ENCODE peak calls at places on chromosomes 1 and 21, in seven cellular contexts. W is CD4-positive, CD25-positive, alpha-beta regulatory T cell; G is left ventricle myocardium inferior; P is MG63; Z is body of pancreas; F is stomach; S is heart left ventricle. A is an unnamed sample.
A peak's percentile ranks its signal among the peaks of the same experiment; 100 is the strongest.

GRCh38 chr1:107687846-107688753 is 276.9 kb downstream of the VAV3 start:
- DNase-seq in Z (no peak), F (no peak), G (no peak), S (no peak), W (no peak), P (no peak), A (no peak)

GRCh38 chr1:214727274-214727673 is 124.3 kb downstream of the CENPF start:
- DNase-seq in S (no peak), W (no peak), G (no peak), F (no peak), P (no peak), Z (no peak), A (no peak)

GRCh38 chr21:41555053-41555452 is 47.1 kb upstream of the TMPRSS2 start:
- DNase-seq in P (no peak), W (no peak), G (no peak), S (no peak), Z (no peak), F (no peak), A (no peak)

GRCh38 chr1:222546548-222547259 is 1.2 kb downstream of the HHIPL2 start:
- DNase-seq in F (no peak), G (no peak), S (no peak), W (no peak), P (peak; percentile 95), Z (no peak), A (no peak)

GRCh38 chr1:152026895-152027294 is 9.9 kb downstream of the S100A11 start:
- DNase-seq in Z (no peak), G (no peak), W (no peak), P (no peak), S (no peak), F (no peak), A (no peak)

GRCh38 chr1:163290025-163290610 is 31.6 kb upstream of the NUF2 start:
- DNase-seq in P (no peak), S (no peak), W (no peak), F (no peak), Z (no peak), G (no peak), A (no peak)

GRCh38 chr1:182650678-182651669 is 33.4 kb downstream of the RGS8 start:
- DNase-seq in F (no peak), W (no peak), S (no peak), P (no peak), G (no peak), Z (no peak), A (no peak)

GRCh38 chr1:204524986-204525385 is 8.8 kb downstream of the MDM4 start:
- DNase-seq in F (no peak), W (no peak), G (no peak), S (no peak), P (no peak), Z (no peak), A (no peak)

GRCh38 chr1:206904423-206905142 is 7.3 kb downstream of the IL24 start:
- DNase-seq in S (peak; percentile 21), G (no peak), Z (no peak), W (no peak), F (no peak), P (no peak), A (no peak)

GRCh38 chr1:206903687-206904086 is 6.4 kb downstream of the IL24 start:
- DNase-seq in F (no peak), Z (no peak), S (no peak), W (no peak), G (no peak), P (no peak), A (no peak)

GRCh38 chr1:206908038-206908437 is 10.8 kb downstream of the IL24 start:
- DNase-seq in S (no peak), Z (no peak), F (no peak), G (no peak), P (no peak), W (no peak), A (no peak)

GRCh38 chr1:206907304-206907991 is 10.2 kb downstream of the IL24 start:
- DNase-seq in Z (peak; percentile 50), P (no peak), F (no peak), W (no peak), S (no peak), G (no peak), A (no peak)

GRCh38 chr1:206905295-206906164 is 8.3 kb downstream of the IL24 start:
- DNase-seq in F (no peak), S (no peak), G (no peak), P (peak; percentile 76), W (no peak), Z (no peak), A (no peak)
- H3K9me3 ChIP-seq in F (no peaks in the 10 kb centered on the region), S (no peaks in the 10 kb centered on the region), G (no peaks in the 10 kb centered on the region), P (no peaks in the 10 kb centered on the region), W (no peaks in the 10 kb centered on the region), Z (no peaks in the 10 kb centered on the region), A (no peaks in the 10 kb centered on the region)

GRCh38 chr1:229434005-229434640 is at the start of gene ACTA1:
- DNase-seq in G (peak; percentile 46), F (no peak), Z (no peak), S (peak; percentile 83), W (no peak), P (no peak), A (no peak)
- H3K4me3 ChIP-seq in G (peak within 1 kb of the TSS; percentile 60), F (no peak within 1 kb of the TSS), Z (no peak within 1 kb of the TSS), S (peak within 1 kb of the TSS; percentile 59), W (no peak within 1 kb of the TSS), P (no peak within 1 kb of the TSS), A (no peak within 1 kb of the TSS)

GRCh38 chr1:33494929-33495328 is 22.5 kb downstream of the ZSCAN20 start:
- DNase-seq in W (no peak), G (no peak), Z (no peak), S (no peak), P (no peak), F (no peak), A (no peak)
- H3K9me3 ChIP-seq in W (peaks cover 47% of the 10 kb centered on the region), G (peaks cover 66% of the 10 kb centered on the region), Z (no peaks in the 10 kb centered on the region), S (peaks cover 40% of the 10 kb centered on the region), P (peaks cover 37% of the 10 kb centered on the region), F (peaks cover 86% of the 10 kb centered on the region), A (no peaks in the 10 kb centered on the region)

GRCh38 chr1:156246762-156247459 is 945 bp downstream of the PAQR6 start:
- DNase-seq in W (no peak), G (no peak), S (no peak), Z (peak; percentile 33), P (peak; percentile 56), F (peak; percentile 36), A (no peak)

GRCh38 chr1:156244712-156245111 is 2.7 kb downstream of the BGLAP start:
- DNase-seq in W (no peak), P (no peak), F (no peak), G (no peak), S (no peak), Z (no peak), A (no peak)

GRCh38 chr1:156245451-156246232 is 2.2 kb downstream of the PAQR6 start:
- DNase-seq in F (peak; percentile 42), G (no peak), W (peak; percentile 26), P (no peak), Z (peak; percentile 55), S (no peak), A (peak; percentile 56)

GRCh38 chr1:156247460-156248322 is at the start of gene PAQR6:
- DNase-seq in S (peak; percentile 41), G (peak; percentile 28), P (no peak), Z (peak; percentile 50), F (peak; percentile 58), W (no peak), A (no peak)

DNA sequence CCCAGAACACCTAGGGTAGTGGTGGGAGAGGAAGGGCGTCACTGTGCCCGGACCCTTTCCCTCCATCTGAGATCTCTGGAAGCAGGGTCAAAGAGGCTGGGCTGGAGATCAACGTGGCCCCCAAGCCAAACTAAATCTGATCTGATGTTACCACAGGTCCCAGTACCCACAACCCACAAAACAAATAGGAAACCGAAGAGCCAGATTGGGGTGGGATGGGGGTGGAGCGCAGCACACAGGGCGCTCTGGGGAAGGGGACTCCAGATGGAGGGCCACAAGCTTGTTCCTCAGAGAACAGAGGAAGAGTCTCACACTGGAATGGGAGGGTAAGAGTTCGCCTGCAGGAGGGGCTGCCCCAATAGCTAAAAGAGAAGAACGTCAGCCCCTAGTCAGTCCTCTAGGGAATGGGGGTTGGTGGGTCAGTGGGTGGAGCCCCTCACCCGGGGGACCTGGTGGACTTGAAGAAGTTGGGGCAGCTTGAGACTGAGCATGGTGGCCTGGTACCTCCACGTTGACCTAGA is 1.6 kb downstream of the PAQR6 start:
- DNase-seq in G (no peak), P (no peak), W (no peak), F (no peak), S (no peak), Z (no peak), A (no peak)
- H3K4me3 ChIP-seq in G (peak overlapping the region; percentile 53), P (no peak overlapping the region), W (no peak overlapping the region), F (peak overlapping the region; percentile 34), S (peak overlapping the region; percentile 25), Z (no peak overlapping the region), A (peak overlapping the region; percentile 50)

GRCh38 chr1:2826736-2827292 is 25.3 kb upstream of the TTC34 start:
- DNase-seq in W (no peak), S (no peak), Z (no peak), P (no peak), G (no peak), F (no peak), A (no peak)
- H3K9me3 ChIP-seq in W (peaks cover 8% of the 10 kb centered on the region), S (no peaks in the 10 kb centered on the region), Z (no peaks in the 10 kb centered on the region), P (no peaks in the 10 kb centered on the region), G (peaks cover 22% of the 10 kb centered on the region), F (peaks cover 26% of the 10 kb centered on the region), A (no peaks in the 10 kb centered on the region)

A was measured in Peyer's patch.